ENCODE peak calls at places on chromosomes 5 and 9, in nine cellular contexts. Z, L, U, K, X, H, T, J and V are unnamed samples.

GRCh38 chr5:144183254-144183889 is 12.7 kb downstream of the KCTD16 start:
- DNase-seq in J (no peak), K (peak; percentile 59), X (no peak), L (no peak), T (no peak), Z (no peak), H (no peak), U (peak; percentile 62), V (no peak)

GRCh38 chr9:128635266-128636023 is 21.2 kb downstream of the DYNC2I2 start:
- DNase-seq in K (peak; percentile 99), L (no peak), J (no peak), T (peak; percentile 91), Z (peak; percentile 95), X (no peak), U (peak; percentile 98), H (no peak), V (no peak)

GRCh38 chr9:125142560-125143376 is 560 bp downstream of the SCAI start:
- DNase-seq in X (peak; percentile 59), K (no peak), T (no peak), L (peak; percentile 3), Z (peak; percentile 4), U (no peak), H (peak; percentile 17), J (peak; percentile 37), V (peak; percentile 21)

GRCh38 chr5:153983885-153984284 is 54.8 kb downstream of the FAM114A2 start:
- DNase-seq in J (no peak), L (no peak), H (no peak), X (no peak), K (no peak), T (no peak), U (no peak), Z (no peak), V (no peak)

GRCh38 chr9:137456061-137456863 is 2.9 kb downstream of the NSMF start:
- DNase-seq in U (no peak), X (no peak), K (no peak), L (no peak), J (no peak), H (no peak), T (no peak), Z (no peak), V (no peak)

GRCh38 chr9:92094655-92095054 is 20.6 kb downstream of the SPTLC1 start:
- DNase-seq in T (no peak), K (peak; percentile 48), L (no peak), Z (no peak), H (no peak), X (no peak), U (peak; percentile 46), J (peak; percentile 27), V (no peak)

GRCh38 chr5:168114444-168115017 is 176.9 kb upstream of the WWC1 start:
- DNase-seq in K (peak; percentile 74), H (peak; percentile 17), Z (peak; percentile 69), T (no peak), J (peak; percentile 41), X (peak; percentile 73), L (no peak), U (peak; percentile 49), V (peak; percentile 41)

GRCh38 chr5:33840927-33841547 is 50.8 kb downstream of the ADAMTS12 start:
- DNase-seq in Z (no peak), K (no peak), U (no peak), T (no peak), J (no peak), H (no peak), X (no peak), L (no peak), V (peak; percentile 24)

GRCh38 chr5:3600106-3600997 is 4.7 kb downstream of the IRX1 start:
- DNase-seq in H (no peak), X (no peak), Z (no peak), U (peak; percentile 26), T (no peak), K (no peak), L (no peak), J (no peak), V (no peak)

GRCh38 chr5:29879401-29879800 is 1314.1 kb upstream of the CDH6 start:
- DNase-seq in K (no peak), Z (no peak), H (no peak), T (no peak), L (no peak), X (no peak), U (no peak), J (no peak), V (no peak)

GRCh38 chr9:77435688-77436087 is 212.4 kb downstream of the GNA14 start:
- DNase-seq in T (no peak), U (no peak), X (no peak), J (no peak), K (no peak), L (no peak), Z (no peak), H (no peak), V (no peak)